ENCODE peak calls at places on chromosomes 16 and 17, in four cellular contexts. R is naive thymus-derived CD4-positive, alpha-beta T cell; M is lower lobe of right lung; S is GM12878. Z is an unnamed sample. For H3K9me3, the result is how much of the 10 kb centered on the place peaks cover.

GRCh38 chr16:67233596-67233995 is 6.7 kb downstream of the TMEM208 start:
- DNase-seq in S (no peak), R (no peak), M (no peak), Z (no peak)

GRCh38 chr17:57879437-57880085 is 29.7 kb upstream of the MRPS23 start:
- DNase-seq in R (no peak), M (no peak), S (no peak), Z (no peak)

GRCh38 chr16:75687361-75687760 is 10.6 kb upstream of the CPHXL2 start:
- DNase-seq in S (no peak), R (no peak), M (no peak), Z (no peak)

GRCh38 chr17:80455328-80455710 is 21.1 kb downstream of the NPTX1 start:
- DNase-seq in S (no peak), R (no peak), M (no peak), Z (no peak)

GRCh38 chr17:7656958-7657715 is 6.4 kb downstream of the ATP1B2 start:
- DNase-seq in M (no peak), S (no peak), R (no peak), Z (no peak)

GRCh38 chr17:71117461-71117860 is 948.1 kb downstream of the KCNJ2 start:
- DNase-seq in S (no peak), R (no peak), M (no peak), Z (no peak)

GRCh38 chr17:50020841-50021599 is 26.0 kb upstream of the DLX3 start:
- DNase-seq in R (no peak), M (no peak), S (no peak), Z (no peak)

GRCh38 chr16:48609453-48610023 is 442 bp downstream of the N4BP1 start:
- DNase-seq in R (peak), S (no peak), M (peak), Z (peak)

GRCh38 chr16:72787519-72788268 is 260.2 kb downstream of the ZFHX3 start:
- DNase-seq in R (peak), M (peak), S (peak), Z (no peak)

GRCh38 chr17:80160536-80160935 is 9.3 kb upstream of the CARD14 start:
- DNase-seq in R (no peak), M (no peak), S (no peak), Z (no peak)

GRCh38 chr17:56125830-56126819 is 27.1 kb upstream of the ANKFN1 start:
- DNase-seq in M (no peak), R (peak), S (no peak), Z (peak)

GRCh38 chr16:70162041-70162451 is 11.5 kb upstream of the CLEC18C start:
- DNase-seq in M (no peak), S (no peak), R (no peak), Z (no peak)

GRCh38 chr16:695355-696089 is 5.3 kb upstream of the WDR24 start:
- DNase-seq in R (peak), M (peak), S (no peak), Z (peak)

GRCh38 chr17:74353446-74354060 is 8.1 kb downstream of the BTBD17 start:
- DNase-seq in S (no peak), R (no peak), M (no peak), Z (no peak)

GRCh38 chr17:29124135-29124930 is 55.9 kb downstream of the MYO18A start:
- DNase-seq in S (no peak), R (peak), M (no peak), Z (peak)

GRCh38 chr17:45366049-45366448 is 49.2 kb upstream of the MAP3K14 start:
- DNase-seq in M (no peak), S (no peak), R (no peak), Z (no peak)

GRCh38 chr17:37797206-37797605 is 52.3 kb upstream of the HNF1B start:
- DNase-seq in R (no peak), S (no peak), M (no peak), Z (no peak)

GRCh38 chr17:51356084-51356410 is 95.7 kb downstream of the UTP18 start:
- DNase-seq in M (no peak), R (no peak), S (no peak), Z (no peak)

GRCh38 chr17:51362818-51363598 is 102.7 kb downstream of the UTP18 start:
- DNase-seq in R (no peak), S (no peak), M (no peak), Z (peak)

GRCh38 chr17:51355314-51356083 is 95.2 kb downstream of the UTP18 start:
- DNase-seq in M (no peak), S (no peak), R (no peak), Z (no peak)

GRCh38 chr17:51354908-51355307 is 94.6 kb downstream of the UTP18 start:
- DNase-seq in R (no peak), S (no peak), M (no peak), Z (no peak)

DNA sequence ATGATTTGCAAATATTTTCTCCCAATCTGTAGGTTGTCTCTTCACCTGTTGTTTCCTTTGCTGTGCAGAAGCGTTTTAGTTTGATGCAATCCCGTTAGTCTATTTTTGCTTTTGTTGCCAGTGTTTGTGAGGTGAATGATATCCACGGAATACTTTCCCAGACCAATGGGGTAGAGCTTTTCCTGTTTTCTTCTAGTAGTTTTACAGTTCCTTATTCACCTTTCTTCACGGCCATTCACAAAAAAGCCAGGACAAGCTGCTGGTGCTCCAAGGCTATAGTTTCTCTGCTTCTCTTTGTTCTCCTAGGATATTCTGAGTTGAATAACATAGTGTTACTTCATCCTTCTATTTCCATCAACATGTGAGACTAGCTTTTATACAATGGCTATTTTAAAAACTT is 98.7 kb downstream of the UTP18 start:
- DNase-seq in M (no peak), S (no peak), R (no peak), Z (no peak)
- H3K4me3 ChIP-seq in M (no peak), S (no peak), R (no peak), Z (no peak)

DNA sequence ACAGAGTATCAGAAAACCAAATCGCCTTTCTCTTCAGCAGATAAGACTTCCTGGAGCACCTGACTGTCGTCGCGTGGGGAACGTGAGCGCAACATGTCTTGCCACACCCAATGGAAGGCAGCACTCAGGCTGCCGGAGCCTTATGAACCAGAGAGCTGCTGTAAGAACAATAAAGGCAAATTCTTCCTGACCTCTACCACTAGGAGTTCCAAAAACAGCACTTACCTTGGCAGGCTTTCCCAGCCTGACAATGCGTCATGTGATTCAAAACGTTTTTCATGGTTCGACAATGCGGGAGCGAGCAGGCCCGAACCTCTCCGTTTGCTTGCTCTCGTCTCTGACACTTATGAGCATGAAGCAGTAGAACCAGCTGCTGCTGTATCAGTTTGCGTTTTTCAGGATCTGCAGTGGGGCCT is 75.8 kb upstream of the TRAP1 start:
- DNase-seq in M (no peak), S (no peak), R (no peak), Z (no peak)
- H3K27ac ChIP-seq in M (no peak), S (no peak), R (no peak), Z (no peak)

DNA sequence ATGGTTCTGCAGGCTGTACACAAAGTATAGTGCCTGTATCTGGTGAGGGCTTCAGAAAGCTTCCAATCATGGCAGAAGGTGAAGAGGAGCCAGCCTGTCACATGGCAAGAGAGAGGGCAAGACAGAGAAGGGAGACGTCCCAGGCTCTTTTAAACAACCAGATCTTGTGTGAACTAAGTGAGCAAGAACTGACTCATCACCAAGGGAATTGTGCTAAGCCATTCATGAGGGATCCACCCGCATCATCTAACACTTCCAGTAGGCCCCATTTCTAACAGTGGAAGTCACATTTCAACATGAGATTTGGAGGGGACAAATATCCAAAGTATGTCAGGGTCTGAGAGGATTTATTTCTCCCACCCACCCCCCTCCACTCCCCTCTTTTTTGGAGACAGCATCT is 56.2 kb upstream of the ELAC2 start:
- DNase-seq in S (no peak), R (no peak), M (no peak), Z (no peak)
- H3K9me3 ChIP-seq in S (under half), R (under half), M (under half), Z (under half)

DNA sequence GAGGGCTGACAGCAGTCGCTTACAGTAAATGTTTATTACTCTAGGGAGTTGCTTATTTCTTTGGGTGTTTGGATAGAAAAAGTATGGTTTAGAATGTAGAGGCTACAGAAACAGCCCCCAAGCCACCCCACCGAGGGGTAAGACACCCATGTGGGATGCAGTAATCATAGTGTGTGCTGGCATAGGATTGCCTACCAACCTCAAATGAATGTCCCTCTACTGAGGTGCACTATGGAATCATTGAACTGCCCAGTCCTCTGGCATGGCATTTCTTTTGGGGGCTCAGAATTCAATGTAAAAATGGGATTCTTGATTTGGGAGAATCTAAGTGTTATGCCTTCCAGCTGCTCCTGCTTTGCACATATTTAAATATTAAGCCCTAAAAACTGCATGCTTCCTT is 46.8 kb downstream of the ZNF267 start:
- DNase-seq in R (no peak), M (no peak), S (no peak), Z (no peak)
- H3K4me3 ChIP-seq in R (no peak), M (no peak), S (no peak), Z (no peak)

GRCh38 chr16:84526794-84527485 is 22.5 kb upstream of the MEAK7 start:
- DNase-seq in R (no peak), M (peak), S (no peak), Z (peak)

GRCh38 chr16:84528317-84528716 is 23.9 kb upstream of the MEAK7 start:
- DNase-seq in S (no peak), M (no peak), R (no peak), Z (no peak)

GRCh38 chr16:84530590-84530989 is 26.1 kb upstream of the MEAK7 start:
- DNase-seq in R (no peak), M (no peak), S (no peak), Z (no peak)

GRCh38 chr16:84529607-84530006 is 25.1 kb upstream of the MEAK7 start:
- DNase-seq in M (no peak), S (no peak), R (no peak), Z (no peak)

DNA sequence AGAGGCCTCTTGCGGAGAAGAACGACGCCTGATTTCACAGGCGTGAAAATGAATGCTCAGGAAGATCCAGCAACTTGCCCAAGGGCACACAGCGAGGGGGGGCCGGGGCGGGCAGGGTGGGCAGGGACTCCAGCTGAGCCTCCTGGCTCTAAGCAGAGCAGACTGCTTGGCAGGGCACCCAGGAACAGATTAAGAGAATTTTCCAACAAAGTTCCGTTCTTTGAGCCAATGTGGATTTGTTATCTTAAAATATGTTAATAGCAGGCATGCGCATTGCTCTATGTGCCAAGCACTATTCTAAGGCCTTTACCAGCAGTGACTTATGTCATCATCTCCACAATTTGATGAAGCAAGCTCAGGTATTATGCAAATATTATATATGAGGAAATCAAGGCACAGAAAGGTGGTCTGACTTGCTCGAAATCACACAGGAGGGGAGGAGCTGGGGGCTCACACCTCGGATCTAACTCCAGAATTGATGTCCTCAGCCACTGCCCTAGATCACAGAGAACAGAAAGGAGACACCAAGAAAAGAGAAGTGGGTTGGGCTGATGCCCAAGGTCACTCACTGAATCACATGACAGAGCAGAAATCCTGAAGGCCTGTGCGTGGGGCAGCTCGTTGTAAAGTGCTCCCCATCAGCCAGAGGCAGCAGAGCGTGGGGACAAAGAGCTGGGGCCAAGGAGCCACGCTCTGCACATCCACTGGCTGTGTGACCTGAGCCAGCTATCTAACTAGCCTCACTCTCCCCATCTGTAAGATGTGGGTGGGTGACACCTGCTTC is 23.2 kb upstream of the MEAK7 start:
- DNase-seq in S (no peak), M (peak), R (no peak), Z (no peak)
- H3K27ac ChIP-seq in S (no peak), M (peak), R (no peak), Z (peak)

DNA sequence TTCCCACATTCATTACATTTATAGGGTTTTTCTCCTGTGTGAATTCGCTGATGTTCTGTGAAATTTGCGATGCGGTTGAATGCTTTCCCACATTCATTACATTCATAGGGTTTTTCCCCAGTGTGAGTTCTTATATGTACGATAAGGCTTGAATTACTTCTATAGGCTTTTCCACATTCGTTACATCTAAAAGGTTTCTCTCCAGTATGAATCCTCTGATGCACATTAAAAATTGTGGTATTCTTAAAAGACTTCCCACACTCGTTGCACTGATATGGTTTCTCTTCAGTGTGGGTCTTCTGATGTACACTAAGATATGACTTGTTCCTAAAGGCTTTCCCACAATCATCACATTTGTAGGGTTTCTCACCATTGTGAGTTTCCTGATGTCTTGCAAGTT is 30.4 kb downstream of the ZNF624 start:
- DNase-seq in S (no peak), R (no peak), M (no peak), Z (peak)
- H3K9me3 ChIP-seq in S (under half), R (half or more), M (half or more), Z (half or more)

GRCh38 chr17:15483416-15483815 is 16.0 kb upstream of the CDRT4 start:
- DNase-seq in S (no peak), M (no peak), R (no peak), Z (no peak)

GRCh38 chr17:15482476-15482875 is 15.1 kb upstream of the CDRT4 start:
- DNase-seq in S (no peak), M (no peak), R (no peak), Z (no peak)

GRCh38 chr17:15480209-15480608 is 12.8 kb upstream of the CDRT4 start:
- DNase-seq in M (no peak), S (no peak), R (no peak), Z (no peak)

GRCh38 chr17:15488557-15488956 is 21.1 kb upstream of the CDRT4 start:
- DNase-seq in R (no peak), S (no peak), M (no peak), Z (peak)

DNA sequence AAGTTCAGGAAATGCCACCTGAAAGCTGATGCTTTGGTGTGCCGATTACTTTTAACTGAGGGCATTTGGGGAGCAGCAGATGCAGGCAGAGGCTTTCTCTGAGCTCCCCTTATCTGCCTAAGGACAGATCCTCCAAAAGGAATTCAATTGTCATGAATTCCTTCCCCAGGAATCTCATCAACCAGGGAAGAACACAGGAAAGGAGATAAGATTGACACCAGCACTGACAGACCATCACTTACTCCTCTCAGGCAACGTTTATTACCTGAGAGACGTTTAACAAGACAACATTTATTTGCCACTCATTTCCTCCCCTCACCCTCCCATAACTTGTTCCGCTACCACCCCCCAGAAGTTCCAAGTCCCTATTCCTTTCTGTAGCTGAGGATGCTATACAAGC is 17.6 kb upstream of the CDRT4 start:
- DNase-seq in S (no peak), M (no peak), R (no peak), Z (no peak)
- H3K4me3 ChIP-seq in S (no peak), M (no peak), R (no peak), Z (no peak)

GRCh38 chr17:47066095-47066494 is 87.0 kb upstream of the RPRML start:
- DNase-seq in M (no peak), S (no peak), R (no peak), Z (no peak)

GRCh38 chr17:47057831-47058230 is 78.8 kb upstream of the RPRML start:
- DNase-seq in R (no peak), S (no peak), M (no peak), Z (no peak)

GRCh38 chr17:47064684-47065083 is 85.6 kb upstream of the RPRML start:
- DNase-seq in R (no peak), M (no peak), S (no peak), Z (no peak)

GRCh38 chr17:47066841-47067682 is 88.0 kb upstream of the RPRML start:
- DNase-seq in S (peak), R (peak), M (peak), Z (peak)

DNA sequence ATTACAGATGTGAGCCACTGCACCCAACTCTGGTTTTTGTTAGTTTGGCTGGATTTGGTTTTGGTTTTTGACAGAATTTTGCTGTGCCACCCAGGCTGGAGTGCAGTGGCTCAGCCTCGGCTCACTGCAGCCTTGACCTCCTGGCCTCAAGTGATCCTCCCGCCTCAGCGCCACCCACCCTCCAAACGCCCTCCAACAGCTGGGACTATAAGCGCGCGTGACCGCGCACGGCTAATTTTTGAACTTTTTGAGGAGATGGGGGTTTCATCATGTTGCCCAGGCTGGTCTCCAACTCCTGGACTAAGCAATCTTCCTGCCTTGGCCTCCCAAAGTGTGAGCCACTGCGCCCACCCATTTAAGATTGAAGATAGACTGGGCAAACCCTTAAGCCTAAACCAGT is 84.4 kb upstream of the RPRML start:
- DNase-seq in R (no peak), M (no peak), S (no peak), Z (no peak)
- H3K27ac ChIP-seq in R (no peak), M (no peak), S (no peak), Z (no peak)

GRCh38 chr16:35574011-35574410 is 2114.6 kb downstream of the TP53TG3F start:
- DNase-seq in M (no peak), R (no peak), S (no peak), Z (no peak)

GRCh38 chr16:35575432-35575821 is 2116.0 kb downstream of the TP53TG3F start:
- DNase-seq in S (no peak), R (no peak), M (no peak), Z (no peak)

GRCh38 chr16:35572186-35572585 is 2112.8 kb downstream of the TP53TG3F start:
- DNase-seq in S (no peak), M (no peak), R (no peak), Z (no peak)

GRCh38 chr16:35574454-35575431 is 2115.3 kb downstream of the TP53TG3F start:
- DNase-seq in M (no peak), R (no peak), S (no peak), Z (no peak)

GRCh38 chr16:35573407-35573806 is 2114.0 kb downstream of the TP53TG3F start:
- DNase-seq in M (no peak), R (no peak), S (no peak), Z (no peak)
- H3K9me3 ChIP-seq in M (under half), R (under half), S (under half), Z (under half)

GRCh38 chr16:35364263-35364662 is 1904.9 kb downstream of the TP53TG3F start:
- DNase-seq in R (no peak), S (no peak), M (no peak), Z (no peak)

GRCh38 chr16:35365675-35366074 is 1906.3 kb downstream of the TP53TG3F start:
- DNase-seq in S (no peak), M (no peak), R (no peak), Z (no peak)

DNA sequence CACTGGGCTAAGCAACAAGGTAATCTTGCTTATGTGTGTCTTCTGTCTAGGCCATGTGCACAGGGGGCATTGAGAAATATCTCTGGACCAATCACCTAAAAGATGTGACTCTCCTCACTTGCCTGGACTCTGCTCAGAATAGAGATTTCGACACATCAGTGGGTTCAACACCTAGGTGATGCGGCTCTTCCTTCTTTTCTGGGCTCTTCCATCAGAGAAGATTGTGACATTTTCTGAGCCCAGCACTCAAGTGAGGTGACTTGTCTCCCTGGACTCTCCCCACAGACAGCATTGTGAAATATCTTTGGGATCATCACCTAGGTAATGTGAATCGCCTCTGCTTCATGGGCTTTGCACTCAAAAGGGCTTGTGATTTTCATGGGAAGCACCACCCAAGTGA is 1904.1 kb downstream of the TP53TG3F start:
- DNase-seq in R (no peak), M (no peak), S (no peak), Z (no peak)
- H3K4me3 ChIP-seq in R (no peak), M (no peak), S (no peak), Z (no peak)